ENCODE peak calls at places on chromosomes 16 and 17, in ten cellular contexts. L is retinal pigment epithelial cell, G is lower leg skin, I is heart right ventricle, P is tibial artery, B is pancreas, T is neural progenitor cell, K is BJ, Z is DND-41, N is A549. O is an unnamed sample.

GRCh38 chr17:55585629-55586028 is 74.4 kb upstream of the SMIM36 start:
- DNase-seq in L (no peak), G (no peak), I (no peak), P (no peak), B (no peak), T (no peak), K (no peak), Z (no peak), N (no peak), O (no peak)

GRCh38 chr17:71339219-71339618 is 781.6 kb upstream of the SOX9 start:
- DNase-seq in L (peak; percentile 39), G (no peak), I (no peak), P (no peak), B (no peak), T (no peak), K (no peak), Z (no peak), N (no peak), O (no peak)

GRCh38 chr16:79776243-79776884 is 175.8 kb upstream of the MAF start:
- DNase-seq in L (no peak), G (peak; percentile 68), I (no peak), P (no peak), B (no peak), T (peak; percentile 37), K (no peak), Z (no peak), N (no peak), O (no peak)

GRCh38 chr16:69049146-69049545 is 56.3 kb upstream of the HAS3 start:
- DNase-seq in L (peak; percentile 63), G (no peak), I (no peak), P (no peak), B (no peak), T (no peak), K (peak; percentile 11), Z (no peak), N (no peak), O (no peak)

GRCh38 chr17:41523225-41523593 is 4.5 kb upstream of the KRT15 start:
- DNase-seq in L (no peak), G (no peak), I (no peak), P (no peak), B (no peak), T (no peak), K (no peak), Z (no peak), N (no peak), O (no peak)

GRCh38 chr17:72590382-72590781 is 469.6 kb downstream of the SOX9 start:
- DNase-seq in L (no peak), G (no peak), I (no peak), P (no peak), B (no peak), T (no peak), K (no peak), Z (no peak), N (no peak), O (no peak)

GRCh38 chr17:56597495-56597990 is 4.0 kb downstream of the NOG start:
- DNase-seq in L (no peak), G (no peak), I (no peak), P (no peak), B (peak; percentile 65), T (peak; percentile 81), K (no peak), Z (no peak), N (no peak), O (no peak)

GRCh38 chr16:66842765-66843164 is 1.4 kb upstream of the CA7 start:
- DNase-seq in L (no peak), G (no peak), I (no peak), P (no peak), B (no peak), T (no peak), K (no peak), Z (no peak), N (no peak), O (no peak)

GRCh38 chr17:41542357-41542756 is 14.2 kb upstream of the KRT19 start:
- DNase-seq in L (no peak), G (no peak), I (no peak), P (no peak), B (no peak), T (no peak), K (no peak), Z (no peak), N (no peak), O (no peak)

GRCh38 chr17:61904094-61904710 is 23.6 kb downstream of the INTS2 start:
- DNase-seq in L (no peak), G (no peak), I (no peak), P (no peak), B (no peak), T (no peak), K (no peak), Z (peak; percentile 54), N (no peak), O (peak; percentile 87)

GRCh38 chr17:42131971-42132370 is 9.4 kb downstream of the HSPB9 start:
- DNase-seq in L (no peak), G (no peak), I (no peak), P (no peak), B (no peak), T (no peak), K (no peak), Z (no peak), N (no peak), O (no peak)

GRCh38 chr17:61496957-61497653 is 44.9 kb downstream of the TBX4 start:
- DNase-seq in L (no peak), G (no peak), I (no peak), P (no peak), B (no peak), T (no peak), K (peak; percentile 38), Z (no peak), N (no peak), O (no peak)

DNA sequence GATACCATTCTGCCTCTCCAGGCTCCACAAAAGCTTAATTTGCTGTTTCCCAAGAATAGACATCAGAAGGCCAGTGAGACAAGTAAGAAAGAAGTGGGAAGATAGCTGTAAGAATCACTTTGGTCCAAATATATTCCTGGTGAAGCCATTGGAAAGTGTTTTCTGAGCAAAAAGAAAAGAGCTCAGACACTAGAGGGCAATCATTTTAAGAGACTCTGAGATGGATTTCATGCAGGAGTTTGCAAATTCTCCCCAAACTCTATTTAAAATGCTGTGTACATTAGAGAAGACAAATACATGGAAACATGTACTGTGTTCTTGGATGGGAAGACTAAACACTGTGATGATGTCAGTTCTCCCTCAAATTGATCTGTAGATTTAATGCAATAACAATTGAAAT is 8.0 kb upstream of the SLC6A2 start:
- DNase-seq in L (no peak), G (no peak), I (no peak), P (no peak), B (no peak), T (no peak), K (no peak), Z (no peak), N (no peak), O (no peak)
- TF ChIP-seq CTCF in L (no peak), G (no peak), I (no peak), P (no peak), B (no peak), T (no peak), K (peak; percentile 14), Z (no peak), N (no peak), O (no peak)

DNA sequence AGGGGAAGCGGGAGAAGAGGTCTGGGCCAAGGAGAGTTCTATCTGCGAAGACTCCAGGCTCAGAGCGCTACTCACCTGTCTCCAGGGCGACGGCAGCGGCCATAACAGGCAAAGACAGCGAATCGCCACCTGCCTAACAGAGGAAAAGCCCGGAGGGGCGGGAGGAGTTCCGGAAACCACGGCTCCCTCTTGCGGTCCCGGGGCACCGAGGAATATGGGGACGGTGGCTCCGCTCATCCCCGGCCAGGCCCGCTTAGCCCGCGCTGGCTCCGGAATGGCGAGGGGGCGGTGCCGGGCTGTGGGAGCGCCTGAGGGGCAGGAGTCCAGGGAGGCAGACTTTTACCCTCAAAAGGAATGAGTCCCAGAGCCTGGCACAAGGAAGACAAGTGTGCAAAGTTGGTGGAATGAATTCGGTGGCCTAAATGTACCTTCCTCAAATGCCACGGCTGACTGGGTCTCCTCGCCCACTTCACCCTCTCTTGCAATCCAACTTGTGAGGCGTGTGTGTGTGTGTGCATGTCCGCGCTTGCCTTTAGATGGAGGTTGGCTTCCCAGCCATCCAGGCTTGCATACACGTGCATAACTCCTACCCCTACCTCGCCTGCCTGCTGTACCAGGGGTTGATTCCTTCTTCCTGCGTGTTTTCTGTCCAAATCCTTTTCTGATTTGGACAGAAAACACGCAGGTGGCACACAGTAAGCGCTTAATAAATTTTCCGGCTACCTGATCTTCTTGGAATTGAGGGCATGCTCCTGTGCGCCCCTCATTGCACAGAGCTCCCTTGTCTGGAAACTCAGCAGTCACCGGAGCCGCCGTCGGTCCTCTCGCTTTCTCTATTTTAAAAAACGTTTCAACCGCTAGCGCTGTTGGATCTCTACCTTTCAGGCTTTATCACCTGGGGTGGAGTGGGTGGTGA is 3.5 kb downstream of the C17orf100 start:
- DNase-seq in L (no peak), G (no peak), I (no peak), P (no peak), B (peak; percentile 89), T (peak; percentile 79), K (no peak), Z (no peak), N (no peak), O (no peak)
- TF ChIP-seq CTCF in L (peak; percentile 35), G (no peak), I (peak; percentile 35), P (no peak), B (no peak), T (no peak), K (no peak), Z (no peak), N (no peak), O (no peak)

GRCh38 chr17:564526-564925 is 150.1 kb downstream of the VPS53 start:
- DNase-seq in L (no peak), G (no peak), I (no peak), P (no peak), B (no peak), T (no peak), K (no peak), Z (no peak), N (no peak), O (no peak)

GRCh38 chr17:561118-561517 is 153.5 kb downstream of the VPS53 start:
- DNase-seq in L (peak; percentile 81), G (no peak), I (no peak), P (no peak), B (no peak), T (no peak), K (no peak), Z (no peak), N (no peak), O (no peak)

GRCh38 chr17:563646-564045 is 151.0 kb downstream of the VPS53 start:
- DNase-seq in L (no peak), G (no peak), I (no peak), P (no peak), B (no peak), T (no peak), K (no peak), Z (no peak), N (no peak), O (no peak)

GRCh38 chr17:562174-562573 is 152.5 kb downstream of the VPS53 start:
- DNase-seq in L (no peak), G (no peak), I (peak; percentile 40), P (no peak), B (no peak), T (no peak), K (no peak), Z (no peak), N (no peak), O (no peak)

GRCh38 chr17:565506-565905 is 149.1 kb downstream of the VPS53 start:
- DNase-seq in L (no peak), G (no peak), I (no peak), P (no peak), B (no peak), T (no peak), K (no peak), Z (no peak), N (peak; percentile 33), O (no peak)
- TF ChIP-seq CTCF in L (peak; percentile 29), G (no peak), I (no peak), P (no peak), B (no peak), T (peak; percentile 17), K (peak; percentile 2), Z (no peak), N (peak; percentile 8), O (no peak)

GRCh38 chr17:30236807-30237206 is 1.3 kb upstream of the SLC6A4 start:
- DNase-seq in L (peak; percentile 2), G (peak; percentile 32), I (peak; percentile 38), P (no peak), B (peak; percentile 87), T (peak; percentile 83), K (no peak), Z (no peak), N (peak; percentile 70), O (no peak)
- TF ChIP-seq CTCF in L (peak; percentile 58), G (no peak), I (peak; percentile 46), P (peak; percentile 10), B (no peak), T (peak; percentile 47), K (peak; percentile 47), Z (no peak), N (peak; percentile 64), O (peak; percentile 40)

O was measured in MM.1S.